ENCODE peak calls at places on chromosome 18, in four cellular contexts. E, O, G and Y are unnamed samples. For H3K4me1, the result is how much of the 10 kb centered on the place peaks cover.

GRCh38 chr18:26536664-26537063 is 11.7 kb downstream of the KCTD1 start:
- DNase-seq in E (no peak), O (no peak), G (no peak), Y (no peak)

GRCh38 chr18:69958422-69958821 is 10.7 kb upstream of the CD226 start:
- DNase-seq in E (no peak), O (no peak), G (no peak), Y (no peak)

GRCh38 chr18:23689031-23689615 is at the start of gene LAMA3:
- DNase-seq in E (peak), O (peak), G (no peak), Y (peak)

GRCh38 chr18:32801236-32801635 is 28.4 kb upstream of the KLHL14 start:
- DNase-seq in E (no peak), O (no peak), G (no peak), Y (no peak)

GRCh38 chr18:78893396-78894305 is 86.0 kb upstream of the SALL3 start:
- DNase-seq in E (no peak), O (no peak), G (peak), Y (no peak)

GRCh38 chr18:31244737-31245432 is 73.1 kb upstream of the DSG1 start:
- DNase-seq in E (peak), O (no peak), G (no peak), Y (no peak)

GRCh38 chr18:395481-396250 is 104.8 kb downstream of the COLEC12 start:
- DNase-seq in E (peak), O (no peak), G (no peak), Y (peak)

GRCh38 chr18:3114456-3114855 is 101.5 kb upstream of the LPIN2 start:
- DNase-seq in E (no peak), O (no peak), G (no peak), Y (no peak)

GRCh38 chr18:286515-287310 is 18.9 kb upstream of the THOC1 start:
- DNase-seq in E (peak), O (no peak), G (no peak), Y (peak)

GRCh38 chr18:25251127-25251526 is 100.8 kb downstream of the ZNF521 start:
- DNase-seq in E (no peak), O (no peak), G (no peak), Y (no peak)

GRCh38 chr18:582465-582864 is 2.3 kb downstream of the CETN1 start:
- DNase-seq in E (no peak), O (no peak), G (no peak), Y (no peak)

GRCh38 chr18:79552140-79552631 is 127.4 kb upstream of the CTDP1 start:
- DNase-seq in E (no peak), O (no peak), G (no peak), Y (no peak)

GRCh38 chr18:5747678-5748077 is 147.6 kb downstream of the TMEM200C start:
- DNase-seq in E (no peak), O (no peak), G (no peak), Y (no peak)

GRCh38 chr18:50428531-50429206 is 53.8 kb downstream of the SKA1 start:
- DNase-seq in E (peak), O (no peak), G (no peak), Y (no peak)

GRCh38 chr18:11999431-11999830 is 18.1 kb downstream of the IMPA2 start:
- DNase-seq in E (no peak), O (no peak), G (no peak), Y (no peak)

GRCh38 chr18:53795610-53796009 is 428.9 kb downstream of the MBD2 start:
- DNase-seq in E (no peak), O (no peak), G (no peak), Y (no peak)
- H3K27ac ChIP-seq in E (peak), O (peak), G (no peak), Y (no peak)

DNA sequence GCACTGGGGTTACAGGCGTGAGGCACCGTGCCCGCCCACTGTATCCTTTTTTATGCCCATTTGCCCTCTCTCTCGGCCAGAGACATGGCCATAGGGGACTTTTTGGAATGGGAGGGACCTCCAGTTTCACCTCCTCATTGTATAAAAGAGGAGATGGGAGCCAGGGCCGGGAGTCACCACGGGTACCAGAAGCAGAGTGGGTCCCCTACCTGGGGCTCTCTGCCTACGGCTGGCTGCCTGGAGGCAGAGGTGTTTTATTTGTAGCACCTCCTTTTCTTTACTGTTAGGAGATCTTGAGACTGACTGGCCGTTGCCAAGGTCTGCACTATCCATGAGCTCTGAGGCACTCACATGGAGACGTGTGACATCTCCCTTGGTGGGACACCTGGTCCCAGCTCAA is 162.8 kb downstream of the LDLRAD4 start:
- DNase-seq in E (no peak), O (no peak), G (peak), Y (no peak)
- H3K4me1 ChIP-seq in E (under half), O (under half), G (under half), Y (under half)

DNA sequence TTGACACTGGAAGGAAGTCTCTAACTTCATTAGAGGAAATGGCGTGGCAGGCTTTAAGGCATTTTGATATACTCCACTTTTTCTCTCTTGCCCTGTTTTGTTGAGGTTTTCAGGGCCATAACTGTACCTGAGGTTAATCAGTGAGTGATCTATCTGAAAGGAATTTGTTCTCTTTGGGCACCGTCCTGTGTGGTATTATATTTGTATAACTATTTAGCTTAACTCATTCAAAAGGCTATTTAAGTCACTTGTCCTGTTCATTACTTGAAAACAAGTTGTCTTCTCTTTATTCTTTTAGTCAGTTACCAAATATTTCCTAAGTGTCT is 180.4 kb downstream of the NEDD4L start:
- DNase-seq in E (no peak), O (no peak), G (no peak), Y (no peak)
- H3K27ac ChIP-seq in E (peak), O (peak), G (peak), Y (peak)

GRCh38 chr18:36519358-36519757 is 221.8 kb downstream of the FHOD3 start:
- DNase-seq in E (peak), O (no peak), G (no peak), Y (peak)
- H3K4me1 ChIP-seq in E (under half), O (under half), G (under half), Y (under half)

GRCh38 chr18:63253018-63253417 is 66.6 kb downstream of the BCL2 start:
- DNase-seq in E (peak), O (no peak), G (no peak), Y (no peak)
- H3K27ac ChIP-seq in E (no peak), O (no peak), G (no peak), Y (peak)